ENCODE peak calls at places on chromosomes 7 and 10, in nine cellular contexts. One of them, this sample, is unnamed.

GRCh38 chr7:96135241-96135640 is 186.7 kb downstream of the SLC25A13 start:
- DNase-seq in coronary artery: no peak
- DNase-seq in A549: no peak
- DNase-seq in lower lobe of right lung: no peak
- DNase-seq in GM23338: no peak
- DNase-seq in tibial nerve: no peak
- DNase-seq in GM10248: no peak
- DNase-seq in H9: no peak
- DNase-seq in heart right ventricle: no peak
- DNase-seq in this sample: no peak

GRCh38 chr7:131633342-131633843 is 77.0 kb upstream of the PODXL start:
- DNase-seq in coronary artery: no peak
- DNase-seq in A549: peak
- DNase-seq in lower lobe of right lung: no peak
- DNase-seq in GM23338: no peak
- DNase-seq in tibial nerve: no peak
- DNase-seq in GM10248: no peak
- DNase-seq in H9: no peak
- DNase-seq in heart right ventricle: no peak
- DNase-seq in this sample: no peak

GRCh38 chr10:70508912-70509366 is 30.4 kb downstream of the PALD1 start:
- DNase-seq in coronary artery: no peak
- DNase-seq in A549: no peak
- DNase-seq in lower lobe of right lung: peak
- DNase-seq in GM23338: peak
- DNase-seq in tibial nerve: peak
- DNase-seq in GM10248: no peak
- DNase-seq in H9: peak
- DNase-seq in heart right ventricle: peak
- DNase-seq in this sample: peak

GRCh38 chr7:27254625-27255024 is 12.0 kb downstream of the EVX1 start:
- DNase-seq in coronary artery: no peak
- DNase-seq in A549: no peak
- DNase-seq in lower lobe of right lung: no peak
- DNase-seq in GM23338: no peak
- DNase-seq in tibial nerve: no peak
- DNase-seq in GM10248: no peak
- DNase-seq in H9: no peak
- DNase-seq in heart right ventricle: no peak
- DNase-seq in this sample: no peak

GRCh38 chr10:23558361-23558799 is 119.5 kb downstream of the OTUD1 start:
- DNase-seq in coronary artery: no peak
- DNase-seq in A549: no peak
- DNase-seq in lower lobe of right lung: no peak
- DNase-seq in GM23338: no peak
- DNase-seq in tibial nerve: no peak
- DNase-seq in GM10248: no peak
- DNase-seq in H9: no peak
- DNase-seq in heart right ventricle: no peak
- DNase-seq in this sample: no peak

GRCh38 chr7:139105037-139105382 is 4.5 kb downstream of the ZC3HAV1 start:
- DNase-seq in coronary artery: no peak
- DNase-seq in A549: no peak
- DNase-seq in lower lobe of right lung: no peak
- DNase-seq in GM23338: no peak
- DNase-seq in tibial nerve: no peak
- DNase-seq in GM10248: no peak
- DNase-seq in H9: no peak
- DNase-seq in heart right ventricle: no peak
- DNase-seq in this sample: no peak

GRCh38 chr7:94654764-94655561 is 970 bp downstream of the SGCE start:
- DNase-seq in coronary artery: no peak
- DNase-seq in A549: peak
- DNase-seq in lower lobe of right lung: no peak
- DNase-seq in GM23338: peak
- DNase-seq in tibial nerve: peak
- DNase-seq in GM10248: no peak
- DNase-seq in H9: peak
- DNase-seq in heart right ventricle: peak
- DNase-seq in this sample: peak

GRCh38 chr10:119113805-119114732 is 10.2 kb downstream of the DENND10 start:
- DNase-seq in coronary artery: no peak
- DNase-seq in A549: peak
- DNase-seq in lower lobe of right lung: no peak
- DNase-seq in GM23338: no peak
- DNase-seq in tibial nerve: no peak
- DNase-seq in GM10248: no peak
- DNase-seq in H9: no peak
- DNase-seq in heart right ventricle: no peak
- DNase-seq in this sample: no peak

GRCh38 chr7:105978035-105978434 is 15.0 kb downstream of the CDHR3 start:
- DNase-seq in coronary artery: no peak
- DNase-seq in A549: no peak
- DNase-seq in lower lobe of right lung: no peak
- DNase-seq in GM23338: no peak
- DNase-seq in tibial nerve: no peak
- DNase-seq in GM10248: no peak
- DNase-seq in H9: no peak
- DNase-seq in heart right ventricle: peak
- DNase-seq in this sample: no peak

GRCh38 chr10:33103980-33104379 is 145.9 kb upstream of the ITGB1 start:
- DNase-seq in coronary artery: no peak
- DNase-seq in A549: no peak
- DNase-seq in lower lobe of right lung: no peak
- DNase-seq in GM23338: no peak
- DNase-seq in tibial nerve: no peak
- DNase-seq in GM10248: no peak
- DNase-seq in H9: no peak
- DNase-seq in heart right ventricle: no peak
- DNase-seq in this sample: no peak

GRCh38 chr7:28722684-28723083 is 235.4 kb downstream of the TRIL start:
- DNase-seq in coronary artery: no peak
- DNase-seq in A549: no peak
- DNase-seq in lower lobe of right lung: no peak
- DNase-seq in GM23338: no peak
- DNase-seq in tibial nerve: no peak
- DNase-seq in GM10248: no peak
- DNase-seq in H9: no peak
- DNase-seq in heart right ventricle: no peak
- DNase-seq in this sample: no peak

DNA sequence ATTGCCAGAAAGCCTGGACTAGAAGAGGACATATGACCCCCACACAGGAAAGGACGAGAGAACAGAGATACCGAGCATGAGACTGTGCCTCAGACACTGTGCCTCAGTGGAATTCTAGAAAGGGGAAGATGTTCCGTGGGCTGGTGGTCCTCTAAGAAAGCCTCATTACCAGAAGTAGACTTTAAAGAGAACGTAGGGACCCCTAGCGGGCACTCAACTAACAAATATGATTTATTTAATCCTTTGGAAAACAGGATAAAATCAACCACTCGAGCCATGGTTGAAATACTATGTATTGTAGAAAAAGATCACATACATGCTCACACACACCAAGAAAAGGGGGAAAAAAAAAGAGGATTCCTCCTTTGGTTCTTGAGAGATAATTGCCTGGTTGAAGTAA is 701.2 kb upstream of the SORCS1 start:
- DNase-seq in coronary artery: no peak
- DNase-seq in A549: no peak
- DNase-seq in lower lobe of right lung: no peak
- DNase-seq in GM23338: peak
- DNase-seq in tibial nerve: no peak
- DNase-seq in GM10248: no peak
- DNase-seq in H9: no peak
- DNase-seq in heart right ventricle: no peak
- DNase-seq in this sample: no peak
- TF ChIP-seq CTCF in coronary artery: no peak
- TF ChIP-seq CTCF in A549: no peak
- TF ChIP-seq CTCF in lower lobe of right lung: no peak
- TF ChIP-seq CTCF in GM23338: peak
- TF ChIP-seq CTCF in tibial nerve: no peak
- TF ChIP-seq CTCF in GM10248: no peak
- TF ChIP-seq CTCF in H9: peak
- TF ChIP-seq CTCF in heart right ventricle: no peak
- TF ChIP-seq CTCF in this sample: no peak

DNA sequence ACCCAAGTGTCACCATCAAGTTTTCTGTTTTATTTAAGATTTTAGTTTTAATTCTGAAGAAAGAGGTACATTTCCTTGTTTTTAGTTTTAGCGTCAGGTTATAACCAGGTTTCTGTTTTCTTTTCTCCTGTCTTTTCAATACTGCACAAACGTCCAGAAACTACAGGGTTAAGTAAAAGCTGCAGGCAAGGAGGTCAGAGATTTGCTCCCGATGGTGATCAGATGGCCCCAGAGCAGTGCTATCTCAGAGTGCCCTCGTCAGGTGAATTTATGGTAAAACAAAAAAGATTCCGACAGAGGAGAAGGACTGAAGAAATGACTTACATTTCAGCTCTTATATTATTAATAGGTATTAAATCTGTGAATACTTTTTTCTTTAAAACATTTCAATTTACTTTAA is 128.2 kb downstream of the STRA8 start:
- DNase-seq in coronary artery: no peak
- DNase-seq in A549: peak
- DNase-seq in lower lobe of right lung: no peak
- DNase-seq in GM23338: peak
- DNase-seq in tibial nerve: no peak
- DNase-seq in GM10248: no peak
- DNase-seq in H9: no peak
- DNase-seq in heart right ventricle: no peak
- DNase-seq in this sample: no peak
- TF ChIP-seq CTCF in coronary artery: no peak
- TF ChIP-seq CTCF in A549: no peak
- TF ChIP-seq CTCF in lower lobe of right lung: no peak
- TF ChIP-seq CTCF in GM23338: peak
- TF ChIP-seq CTCF in tibial nerve: no peak
- TF ChIP-seq CTCF in GM10248: no peak
- TF ChIP-seq CTCF in H9: peak
- TF ChIP-seq CTCF in heart right ventricle: no peak
- TF ChIP-seq CTCF in this sample: no peak

GRCh38 chr7:25722856-25723255 is 429.1 kb upstream of the NFE2L3 start:
- DNase-seq in coronary artery: no peak
- DNase-seq in A549: no peak
- DNase-seq in lower lobe of right lung: no peak
- DNase-seq in GM23338: no peak
- DNase-seq in tibial nerve: no peak
- DNase-seq in GM10248: no peak
- DNase-seq in H9: no peak
- DNase-seq in heart right ventricle: no peak
- DNase-seq in this sample: no peak

GRCh38 chr7:25725483-25725882 is 426.5 kb upstream of the NFE2L3 start:
- DNase-seq in coronary artery: no peak
- DNase-seq in A549: no peak
- DNase-seq in lower lobe of right lung: no peak
- DNase-seq in GM23338: no peak
- DNase-seq in tibial nerve: no peak
- DNase-seq in GM10248: no peak
- DNase-seq in H9: no peak
- DNase-seq in heart right ventricle: no peak
- DNase-seq in this sample: no peak

GRCh38 chr7:25726180-25726579 is 425.8 kb upstream of the NFE2L3 start:
- DNase-seq in coronary artery: no peak
- DNase-seq in A549: no peak
- DNase-seq in lower lobe of right lung: no peak
- DNase-seq in GM23338: peak
- DNase-seq in tibial nerve: no peak
- DNase-seq in GM10248: no peak
- DNase-seq in H9: peak
- DNase-seq in heart right ventricle: no peak
- DNase-seq in this sample: peak

GRCh38 chr7:25716421-25716820 is 435.6 kb upstream of the NFE2L3 start:
- DNase-seq in coronary artery: no peak
- DNase-seq in A549: no peak
- DNase-seq in lower lobe of right lung: no peak
- DNase-seq in GM23338: no peak
- DNase-seq in tibial nerve: no peak
- DNase-seq in GM10248: no peak
- DNase-seq in H9: no peak
- DNase-seq in heart right ventricle: no peak
- DNase-seq in this sample: no peak

DNA sequence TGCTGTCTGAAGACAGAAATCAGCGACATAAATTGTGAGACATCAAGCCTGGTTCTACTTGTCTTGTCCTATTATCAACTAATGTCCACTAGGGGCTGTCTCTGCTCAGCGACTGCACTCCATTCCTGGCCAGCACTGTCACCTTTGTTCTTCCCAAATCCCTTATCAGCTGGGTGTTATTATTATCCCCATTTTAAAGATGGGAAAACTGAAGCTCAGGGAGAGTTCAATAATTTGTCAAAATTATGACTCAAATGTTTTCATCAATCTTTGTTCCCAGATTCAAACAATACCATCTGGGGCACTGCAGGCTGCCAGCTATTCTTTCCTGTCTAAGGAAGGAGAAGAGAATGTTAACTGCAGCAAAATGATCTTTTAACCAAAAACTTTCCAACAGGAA is 431.6 kb upstream of the NFE2L3 start:
- DNase-seq in coronary artery: no peak
- DNase-seq in A549: peak
- DNase-seq in lower lobe of right lung: no peak
- DNase-seq in GM23338: peak
- DNase-seq in tibial nerve: no peak
- DNase-seq in GM10248: no peak
- DNase-seq in H9: no peak
- DNase-seq in heart right ventricle: no peak
- DNase-seq in this sample: no peak
- TF ChIP-seq CTCF in coronary artery: no peak
- TF ChIP-seq CTCF in A549: peak
- TF ChIP-seq CTCF in lower lobe of right lung: no peak
- TF ChIP-seq CTCF in GM23338: peak
- TF ChIP-seq CTCF in tibial nerve: no peak
- TF ChIP-seq CTCF in GM10248: no peak
- TF ChIP-seq CTCF in H9: peak
- TF ChIP-seq CTCF in heart right ventricle: peak
- TF ChIP-seq CTCF in this sample: peak

DNA sequence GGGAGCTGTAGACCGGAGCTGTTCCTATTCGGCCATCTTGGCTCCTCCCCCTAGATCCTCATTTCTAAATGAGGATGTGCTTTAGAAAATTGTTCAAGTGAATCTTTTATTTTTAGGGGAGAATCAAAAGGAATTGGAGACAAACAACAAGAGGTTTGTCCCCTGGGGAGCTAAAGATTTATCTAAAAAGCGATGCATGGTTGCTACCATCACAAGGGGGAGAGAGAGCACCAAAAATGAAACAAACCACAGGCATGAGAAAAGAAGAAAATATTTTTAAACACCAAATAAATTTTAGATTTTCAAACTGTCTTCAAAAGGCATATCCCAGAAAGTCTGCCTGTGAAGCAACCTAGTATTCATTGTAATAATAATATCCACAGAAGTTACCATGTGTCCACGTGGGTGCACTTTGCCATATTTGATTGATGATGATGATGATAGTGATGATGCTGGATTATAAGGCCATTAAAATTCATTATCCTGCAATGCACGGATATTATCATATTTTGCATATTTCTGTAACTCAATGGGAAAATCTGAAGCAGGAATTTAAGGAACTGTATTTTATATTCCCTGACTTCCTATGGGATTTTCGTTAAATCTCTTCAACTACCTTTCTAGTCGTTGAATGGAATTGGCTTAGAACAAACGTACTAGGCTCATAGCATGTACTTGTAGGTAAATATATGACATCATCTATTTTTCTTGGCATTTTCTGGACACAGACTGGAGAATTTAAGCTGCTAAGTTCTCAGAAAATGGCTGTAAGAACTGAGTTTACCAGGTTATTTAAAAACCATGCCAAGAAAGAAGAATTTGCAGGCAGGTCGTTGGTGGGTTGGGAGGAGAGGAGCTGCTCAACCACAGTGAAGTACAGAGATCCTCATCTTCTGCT is 171.6 kb downstream of the WDR37 start:
- DNase-seq in coronary artery: no peak
- DNase-seq in A549: no peak
- DNase-seq in lower lobe of right lung: no peak
- DNase-seq in GM23338: no peak
- DNase-seq in tibial nerve: no peak
- DNase-seq in GM10248: no peak
- DNase-seq in H9: no peak
- DNase-seq in heart right ventricle: no peak
- DNase-seq in this sample: no peak
- TF ChIP-seq CTCF in coronary artery: no peak
- TF ChIP-seq CTCF in A549: no peak
- TF ChIP-seq CTCF in lower lobe of right lung: no peak
- TF ChIP-seq CTCF in GM23338: peak
- TF ChIP-seq CTCF in tibial nerve: no peak
- TF ChIP-seq CTCF in GM10248: no peak
- TF ChIP-seq CTCF in H9: peak
- TF ChIP-seq CTCF in heart right ventricle: no peak
- TF ChIP-seq CTCF in this sample: no peak